ENCODE peak calls at places on chromosomes 11 and 22, in four cellular contexts. K is GM18507; Y is RKO; H is activated CD4-positive, alpha-beta T cell treated with anti-CD3 and anti-CD28 coated beads, Interleukin-2, amount 50 U/mL, for 1 hour. V is an unnamed sample.

GRCh38 chr11:26947379-26947844 is 46.5 kb upstream of the FIBIN start:
- DNase-seq in K (no peak), Y (no peak), H (no peak), V (no peak)

GRCh38 chr11:73001615-73002014 is 140.5 kb downstream of the FCHSD2 start:
- DNase-seq in K (no peak), Y (no peak), H (no peak), V (no peak)

GRCh38 chr22:40414838-40415505 is 44.6 kb downstream of the SGSM3 start:
- DNase-seq in K (no peak), Y (no peak), H (no peak), V (peak)

GRCh38 chr11:108122166-108122628 is 830 bp downstream of the ACAT1 start:
- DNase-seq in K (no peak), Y (peak), H (no peak), V (no peak)

GRCh38 chr11:96112192-96113099 is 188.5 kb upstream of the MTMR2 start:
- DNase-seq in K (peak), Y (no peak), H (no peak), V (no peak)

GRCh38 chr11:65491614-65492386 is 7.0 kb upstream of the MALAT1 start:
- DNase-seq in K (no peak), Y (no peak), H (no peak), V (peak)

GRCh38 chr22:34437140-34437539 is 516.9 kb upstream of the LARGE1 start:
- DNase-seq in K (no peak), Y (no peak), H (no peak), V (no peak)

GRCh38 chr22:46858181-46858771 is 95.8 kb downstream of the TBC1D22A start:
- DNase-seq in K (no peak), Y (no peak), H (no peak), V (no peak)

GRCh38 chr11:120709808-120710207 is 198.3 kb downstream of the GRIK4 start:
- DNase-seq in K (peak), Y (no peak), H (no peak), V (no peak)

GRCh38 chr11:117862019-117862725 is 14.3 kb downstream of the FXYD6 start:
- DNase-seq in K (no peak), Y (no peak), H (no peak), V (no peak)

GRCh38 chr11:132205006-132205405 is 834.6 kb downstream of the NTM start:
- DNase-seq in K (no peak), Y (no peak), H (no peak), V (no peak)

GRCh38 chr22:36867695-36868094 is 6.9 kb downstream of the NCF4 start:
- DNase-seq in K (no peak), Y (no peak), H (no peak), V (no peak)

GRCh38 chr22:49164773-49165320 is 662.8 kb downstream of the BRD1 start:
- DNase-seq in K (no peak), Y (no peak), H (no peak), V (no peak)

GRCh38 chr22:47615051-47615450 is 852.6 kb downstream of the TBC1D22A start:
- DNase-seq in K (no peak), Y (no peak), H (no peak), V (no peak)